ENCODE peak calls at places on chromosomes 1 and 21, in four cellular contexts. Q is HuH-7; P is fibroblast of villous mesenchyme; M is activated T-helper 1 cell treated with anti-CD3 and anti-CD28 coated beads, Interleukin-2, amount 50 U/mL, for 16 hours. H is an unnamed sample.

GRCh38 chr1:56442456-56442855 is 136.9 kb downstream of the PLPP3 start:
- DNase-seq in M (no peak), P (no peak), Q (no peak), H (no peak)

GRCh38 chr1:20974069-20974468 is 187.0 kb upstream of the HP1BP3 start:
- DNase-seq in Q (no peak), P (peak; percentile 58), M (no peak), H (no peak)

GRCh38 chr1:215114154-215114933 is 31.8 kb downstream of the KCNK2 start:
- DNase-seq in P (peak; percentile 42), Q (no peak), M (no peak), H (peak; percentile 71)

GRCh38 chr1:202800742-202801141 is 7.5 kb downstream of the KDM5B start:
- DNase-seq in Q (no peak), P (no peak), M (no peak), H (no peak)

GRCh38 chr1:197622371-197622770 is 152.9 kb downstream of the DENND1B start:
- DNase-seq in M (no peak), Q (no peak), P (no peak), H (no peak)

GRCh38 chr1:231869364-231869763 is 242.8 kb downstream of the DISC1 start:
- DNase-seq in Q (no peak), M (no peak), P (no peak), H (no peak)

GRCh38 chr1:39668111-39668510 is 3.8 kb downstream of the NT5C1A start:
- DNase-seq in M (no peak), P (no peak), Q (no peak), H (no peak)

GRCh38 chr1:158113759-158114127 is 67.0 kb upstream of the CD1D start:
- DNase-seq in P (no peak), M (no peak), Q (no peak), H (no peak)

GRCh38 chr21:33308586-33309490 is 15.9 kb upstream of the IFNAR1 start:
- DNase-seq in M (no peak), P (peak; percentile 79), Q (no peak), H (no peak)

GRCh38 chr1:164641353-164641730 is 82.4 kb downstream of the PBX1 start:
- DNase-seq in P (peak; percentile 67), Q (no peak), M (no peak), H (no peak)

GRCh38 chr1:245345191-245345884 is 190.6 kb downstream of the KIF26B start:
- DNase-seq in M (no peak), Q (peak; percentile 36), P (no peak), H (no peak)

GRCh38 chr1:71311396-71311795 is 230.6 kb upstream of the ZRANB2 start:
- DNase-seq in Q (no peak), M (no peak), P (no peak), H (no peak)

GRCh38 chr1:160779662-160780397 is 16.1 kb upstream of the LY9 start:
- DNase-seq in P (no peak), Q (peak; percentile 60), M (no peak), H (no peak)

GRCh38 chr1:44407430-44408180 is 2.5 kb downstream of the RNF220 start:
- DNase-seq in P (no peak), M (no peak), Q (peak; percentile 68), H (no peak)

GRCh38 chr1:218527737-218528136 is 182.6 kb downstream of the TGFB2 start:
- DNase-seq in M (no peak), P (peak; percentile 94), Q (peak; percentile 18), H (no peak)

GRCh38 chr1:199855580-199855979 is 171.9 kb upstream of the NR5A2 start:
- DNase-seq in Q (no peak), M (no peak), P (peak; percentile 10), H (peak; percentile 34)

GRCh38 chr1:158898722-158899121 is 32.6 kb upstream of the PYHIN1 start:
- DNase-seq in P (no peak), M (no peak), Q (no peak), H (no peak)

GRCh38 chr1:189429610-189430009 is 1048.1 kb downstream of the BRINP3 start:
- DNase-seq in M (no peak), Q (peak; percentile 23), P (peak; percentile 2), H (no peak)

GRCh38 chr1:24294757-24295371 is 24.3 kb upstream of the GRHL3 start:
- DNase-seq in P (peak; percentile 98), M (no peak), Q (no peak), H (peak; percentile 70)

GRCh38 chr1:178530037-178530402 is 17.1 kb downstream of the TEX35 start:
- DNase-seq in P (peak; percentile 28), M (no peak), Q (no peak), H (no peak)

GRCh38 chr21:31526040-31526439 is 133.5 kb upstream of the SOD1 start:
- DNase-seq in P (no peak), Q (no peak), M (no peak), H (no peak)

GRCh38 chr1:69738458-69738857 is 170.7 kb downstream of the LRRC7 start:
- DNase-seq in Q (no peak), P (no peak), M (no peak), H (no peak)

GRCh38 chr21:45898781-45899180 is 82.8 kb upstream of the COL6A1 start:
- DNase-seq in M (no peak), P (no peak), Q (no peak), H (no peak)

GRCh38 chr1:180158149-180159147 is 3.8 kb downstream of the QSOX1 start:
- DNase-seq in Q (no peak), P (no peak), M (no peak), H (no peak)

GRCh38 chr21:28795251-28795650 is 197.4 kb downstream of the LTN1 start:
- DNase-seq in M (no peak), Q (no peak), P (no peak), H (no peak)

GRCh38 chr1:8384088-8384487 is 66.2 kb downstream of the SLC45A1 start:
- DNase-seq in Q (no peak), M (no peak), P (no peak), H (no peak)

GRCh38 chr1:228884615-228885566 is 149.6 kb downstream of the RHOU start:
- DNase-seq in Q (no peak), M (no peak), P (peak; percentile 70), H (no peak)

GRCh38 chr21:42524341-42525227 is 10.9 kb downstream of the SLC37A1 start:
- DNase-seq in Q (peak; percentile 40), M (no peak), P (peak; percentile 69), H (peak; percentile 10)

GRCh38 chr1:3865606-3866160 is 8.4 kb downstream of the DFFB start:
- DNase-seq in M (no peak), P (no peak), Q (no peak), H (no peak)

GRCh38 chr1:234500269-234500668 is 21.3 kb upstream of the TARBP1 start:
- DNase-seq in M (no peak), Q (no peak), P (no peak), H (no peak)

GRCh38 chr1:203592156-203592555 is 34.5 kb upstream of the ATP2B4 start:
- DNase-seq in P (no peak), Q (peak; percentile 33), M (no peak), H (no peak)